ENCODE peak calls at places on chromosomes 3 and 15, in ten cellular contexts. I is NCI-H187, O is skeletal muscle cell, Q is Right ventricle myocardium superior, L is naive B cell, H is AG10803, J is activated T-helper 1 cell treated with Interleukin-2 at 50 U/mL for 16 hours, P is glomerular endothelial cell, E is posterior cingulate gyrus, A is GM12865. R is an unnamed sample.

GRCh38 chr3:141878326-141878725 is 1.9 kb downstream of the ATP1B3 start:
- DNase-seq in P (no peak), L (no peak), I (no peak), J (no peak), E (no peak), Q (no peak), O (no peak), A (no peak), H (no peak), R (no peak)

GRCh38 chr3:122975924-122976293 is 51.7 kb downstream of the SEMA5B start:
- DNase-seq in L (no peak), O (no peak), E (no peak), I (no peak), J (no peak), A (peak; percentile 5), Q (no peak), H (no peak), P (no peak), R (no peak)

GRCh38 chr3:186002884-186003472 is 65.2 kb upstream of the TRA2B start:
- DNase-seq in O (no peak), I (no peak), A (peak; percentile 56), Q (no peak), H (peak; percentile 30), J (no peak), E (no peak), P (no peak), L (no peak), R (no peak)

GRCh38 chr3:80771085-80771484 is 990.4 kb downstream of the GBE1 start:
- DNase-seq in P (no peak), L (no peak), I (no peak), O (no peak), H (no peak), J (no peak), A (no peak), Q (no peak), E (no peak), R (no peak)

GRCh38 chr3:194312743-194313281 is 38.3 kb downstream of the CPN2 start:
- DNase-seq in A (no peak), H (peak; percentile 80), J (no peak), L (no peak), O (peak; percentile 79), I (no peak), E (no peak), P (no peak), Q (peak; percentile 67), R (no peak)

GRCh38 chr3:16606398-16606797 is 1.2 kb upstream of the DAZL start:
- DNase-seq in L (no peak), J (no peak), A (peak; percentile 26), Q (no peak), I (no peak), O (peak; percentile 18), P (no peak), E (no peak), H (peak; percentile 8), R (no peak)

GRCh38 chr3:100600181-100601042 is 9.0 kb upstream of the ADGRG7 start:
- DNase-seq in J (no peak), Q (no peak), L (no peak), I (no peak), H (no peak), O (no peak), E (no peak), A (peak; percentile 54), P (no peak), R (no peak)

GRCh38 chr3:30643763-30644462 is 37.5 kb downstream of the TGFBR2 start:
- DNase-seq in L (peak; percentile 72), O (no peak), J (peak; percentile 42), I (no peak), P (no peak), E (no peak), Q (no peak), A (peak; percentile 20), H (no peak), R (no peak)

GRCh38 chr3:190305406-190305805 is 16.8 kb downstream of the CLDN1 start:
- DNase-seq in Q (no peak), I (no peak), H (peak; percentile 46), J (no peak), L (no peak), E (no peak), P (no peak), O (no peak), A (no peak), R (no peak)

GRCh38 chr3:25783661-25784512 is 644 bp upstream of the NGLY1 start:
- DNase-seq in A (peak; percentile 46), E (no peak), P (no peak), O (peak; percentile 35), L (peak; percentile 33), I (peak; percentile 21), H (peak; percentile 25), Q (peak; percentile 78), J (no peak), R (no peak)

GRCh38 chr3:138367326-138367850 is 19.0 kb downstream of the MRAS start:
- DNase-seq in O (no peak), I (no peak), A (no peak), E (no peak), H (no peak), L (no peak), Q (no peak), P (no peak), J (no peak), R (no peak)

GRCh38 chr15:41607033-41607432 is 48.0 kb downstream of the TYRO3 start:
- DNase-seq in Q (no peak), A (no peak), P (no peak), O (peak; percentile 83), L (no peak), H (peak; percentile 96), I (no peak), E (no peak), J (no peak), R (peak; percentile 86)

GRCh38 chr3:49717539-49718418 is 1.7 kb downstream of the AMIGO3 start:
- DNase-seq in P (no peak), I (no peak), H (no peak), Q (peak; percentile 44), J (no peak), A (no peak), L (no peak), O (no peak), E (no peak), R (no peak)

GRCh38 chr15:41263891-41264351 is 32.9 kb downstream of the CHP1 start:
- DNase-seq in E (no peak), H (peak; percentile 55), I (no peak), L (no peak), A (no peak), J (no peak), O (no peak), P (no peak), Q (no peak), R (no peak)

GRCh38 chr15:39459538-39459937 is 121.3 kb upstream of the THBS1 start:
- DNase-seq in L (no peak), Q (no peak), P (no peak), E (no peak), O (no peak), J (no peak), H (peak; percentile 59), I (no peak), A (no peak), R (no peak)

GRCh38 chr15:78570710-78571109 is 5.4 kb downstream of the CHRNA5 start:
- DNase-seq in L (no peak), H (no peak), E (no peak), Q (no peak), P (no peak), O (no peak), I (no peak), J (no peak), A (no peak), R (no peak)

GRCh38 chr3:184314700-184315505 is 497 bp downstream of the EIF4G1 start:
- DNase-seq in I (no peak), P (no peak), E (peak; percentile 72), Q (peak; percentile 92), J (peak; percentile 60), A (peak; percentile 79), O (peak; percentile 55), H (peak; percentile 86), L (peak; percentile 63), R (no peak)

GRCh38 chr3:18712713-18713575 is 287.8 kb upstream of the SATB1 start:
- DNase-seq in J (no peak), A (no peak), H (no peak), Q (no peak), E (no peak), L (no peak), O (no peak), P (no peak), I (no peak), R (no peak)

GRCh38 chr15:67198157-67198754 is 56.2 kb downstream of the AAGAB start:
- DNase-seq in P (no peak), O (no peak), I (no peak), Q (no peak), E (no peak), A (peak; percentile 29), J (no peak), L (no peak), H (no peak), R (no peak)

GRCh38 chr3:39134305-39134704 is 19.1 kb downstream of the CSRNP1 start:
- DNase-seq in Q (no peak), E (no peak), I (no peak), H (no peak), L (no peak), J (no peak), P (no peak), O (no peak), A (no peak), R (no peak)

GRCh38 chr3:56702487-56703315 is 19.6 kb upstream of the TASOR start:
- DNase-seq in J (no peak), I (no peak), H (peak; percentile 79), P (peak; percentile 68), O (peak; percentile 15), A (peak; percentile 78), E (peak; percentile 50), L (peak; percentile 63), Q (no peak), R (peak; percentile 46)

GRCh38 chr3:14768182-14768790 is 50.5 kb upstream of the FGD5 start:
- DNase-seq in I (no peak), P (no peak), J (no peak), L (no peak), H (no peak), A (no peak), Q (peak; percentile 18), O (no peak), E (no peak), R (no peak)

GRCh38 chr3:38039101-38039898 is at the start of gene DLEC1:
- DNase-seq in P (no peak), O (no peak), A (peak; percentile 87), L (peak; percentile 74), E (no peak), J (peak; percentile 75), Q (peak; percentile 87), H (peak; percentile 36), I (no peak), R (no peak)

GRCh38 chr3:184908859-184909258 is 96.9 kb downstream of the VPS8 start:
- DNase-seq in Q (no peak), E (no peak), P (no peak), H (no peak), O (no peak), I (no peak), A (no peak), L (no peak), J (no peak), R (no peak)

GRCh38 chr15:51382787-51383186 is 41.3 kb downstream of the GLDN start:
- DNase-seq in L (no peak), A (peak; percentile 41), P (no peak), Q (no peak), O (no peak), I (no peak), H (peak; percentile 43), E (peak; percentile 45), J (no peak), R (peak; percentile 11)

GRCh38 chr3:52086939-52087675 is 30.7 kb upstream of the DUSP7 start:
- DNase-seq in A (no peak), O (peak; percentile 22), E (no peak), J (no peak), L (no peak), I (no peak), H (peak; percentile 37), P (no peak), Q (peak; percentile 37), R (no peak)

GRCh38 chr3:149247929-149248691 is 26.5 kb upstream of the CP start:
- DNase-seq in E (no peak), H (no peak), O (no peak), J (no peak), L (peak; percentile 20), I (no peak), P (no peak), Q (no peak), A (peak; percentile 72), R (no peak)

GRCh38 chr3:134228461-134228860 is 22.2 kb downstream of the RYK start:
- DNase-seq in E (no peak), O (no peak), H (no peak), A (no peak), Q (no peak), I (no peak), J (no peak), L (no peak), P (no peak), R (no peak)